ENCODE peak calls at places on chromosomes 12 and 14, in ten cellular contexts. V is heart left ventricle; M is CD4-positive, CD25-positive, alpha-beta regulatory T cell; K is CD8-positive, alpha-beta memory T cell; D is upper lobe of right lung; U is CD8-positive, alpha-beta T cell; X is stomach; R is CD4-positive, alpha-beta memory T cell; H is transverse colon; F is neural progenitor cell. O is an unnamed sample.

GRCh38 chr12:389138-390096 is at the start of gene KDM5A:
- DNase-seq in X (peak; percentile 92), K (peak; percentile 86), H (peak; percentile 94), M (peak; percentile 96), D (peak; percentile 94), R (peak; percentile 93), U (peak; percentile 83), V (peak; percentile 94), F (peak; percentile 97), O (peak; percentile 89)

GRCh38 chr14:77305696-77306095 is 15.0 kb downstream of the POMT2 start:
- DNase-seq in F (no peak), V (no peak), U (no peak), M (no peak), K (no peak), R (no peak), X (no peak), D (no peak), H (no peak), O (no peak)

GRCh38 chr12:7374423-7375144 is 69.4 kb downstream of the CD163L1 start:
- DNase-seq in F (peak; percentile 70), M (peak; percentile 16), V (no peak), U (no peak), K (no peak), D (peak; percentile 72), R (no peak), H (peak; percentile 42), X (no peak), O (peak; percentile 7)

GRCh38 chr12:124413401-124413800 is 118.5 kb downstream of the RFLNA start:
- DNase-seq in H (no peak), F (no peak), R (no peak), X (no peak), U (no peak), D (no peak), V (peak; percentile 63), K (no peak), M (no peak), O (peak; percentile 78)

GRCh38 chr14:68705741-68706283 is 87.1 kb downstream of the ZFP36L1 start:
- DNase-seq in V (no peak), X (peak; percentile 76), F (no peak), K (no peak), M (no peak), H (peak; percentile 84), R (no peak), U (no peak), D (no peak), O (peak; percentile 65)

GRCh38 chr14:58815046-58815701 is 177.4 kb downstream of the DACT1 start:
- DNase-seq in F (no peak), X (no peak), V (no peak), U (no peak), K (no peak), H (no peak), R (no peak), M (no peak), D (no peak), O (no peak)

GRCh38 chr12:77372026-77372425 is 306.7 kb upstream of the E2F7 start:
- DNase-seq in X (no peak), D (no peak), R (no peak), H (no peak), F (no peak), V (no peak), U (no peak), M (no peak), K (no peak), O (no peak)

GRCh38 chr14:31752867-31753661 is 191.9 kb downstream of the NUBPL start:
- DNase-seq in D (no peak), F (no peak), V (no peak), X (no peak), U (no peak), M (no peak), R (no peak), K (no peak), H (no peak), O (no peak)

GRCh38 chr12:21065845-21066244 is 65.1 kb upstream of the SLCO1B1 start:
- DNase-seq in F (peak; percentile 4), U (no peak), H (no peak), X (no peak), R (no peak), K (no peak), M (no peak), V (no peak), D (no peak), O (no peak)

GRCh38 chr12:132837693-132838463 is 9.2 kb upstream of the GOLGA3 start:
- DNase-seq in H (no peak), V (no peak), K (no peak), U (no peak), F (no peak), M (no peak), R (no peak), X (no peak), D (no peak), O (no peak)

GRCh38 chr12:3662516-3662915 is 90.4 kb downstream of the CRACR2A start:
- DNase-seq in R (no peak), K (no peak), F (peak; percentile 50), H (no peak), U (no peak), D (no peak), X (no peak), V (no peak), M (no peak), O (no peak)

GRCh38 chr12:92363295-92364146 is 217.9 kb upstream of the BTG1 start:
- DNase-seq in U (peak; percentile 39), H (peak; percentile 50), F (no peak), D (no peak), V (peak; percentile 53), K (peak; percentile 18), X (no peak), R (peak; percentile 40), M (peak; percentile 77), O (no peak)

GRCh38 chr12:82687020-82687951 is 580 bp downstream of the TMTC2 start:
- DNase-seq in V (peak; percentile 43), D (peak; percentile 78), M (peak; percentile 79), X (peak; percentile 83), H (peak; percentile 80), K (peak; percentile 57), R (peak; percentile 60), U (peak; percentile 47), F (peak; percentile 72), O (peak; percentile 61)

GRCh38 chr12:119156401-119156800 is 22.3 kb upstream of the HSPB8 start:
- DNase-seq in M (no peak), U (no peak), H (no peak), R (no peak), K (no peak), D (no peak), X (no peak), V (no peak), F (peak; percentile 52), O (no peak)

GRCh38 chr14:65230287-65230728 is 128.0 kb upstream of the MAX start:
- DNase-seq in F (no peak), D (peak; percentile 73), R (no peak), V (peak; percentile 74), X (peak; percentile 83), M (no peak), K (no peak), H (no peak), U (no peak), O (peak; percentile 66)
- H3K4me3 ChIP-seq in F (peak overlapping the region; percentile 4), D (peak overlapping the region; percentile 48), R (peak overlapping the region; percentile 56), V (peak overlapping the region; percentile 54), X (peak overlapping the region; percentile 42), M (peak overlapping the region; percentile 79), K (peak overlapping the region; percentile 50), H (peak overlapping the region; percentile 22), U (peak overlapping the region; percentile 58), O (no peak overlapping the region)

GRCh38 chr14:67166450-67166853 is 22.8 kb upstream of the GARIN2 start:
- DNase-seq in U (no peak), V (no peak), X (no peak), F (peak; percentile 59), R (peak; percentile 22), M (peak; percentile 58), K (no peak), H (peak; percentile 32), D (no peak), O (peak; percentile 50)

GRCh38 chr14:67168110-67168441 is 21.2 kb upstream of the GARIN2 start:
- DNase-seq in X (no peak), H (no peak), M (no peak), K (no peak), V (no peak), R (no peak), U (no peak), F (no peak), D (no peak), O (no peak)

GRCh38 chr14:67167420-67168109 is 21.7 kb upstream of the GARIN2 start:
- DNase-seq in V (no peak), D (no peak), H (no peak), R (no peak), K (no peak), X (no peak), M (no peak), U (no peak), F (no peak), O (no peak)

GRCh38 chr14:67158559-67158958 is 30.7 kb upstream of the GARIN2 start:
- DNase-seq in U (no peak), K (no peak), V (no peak), D (no peak), M (peak; percentile 28), F (no peak), X (no peak), H (no peak), R (no peak), O (no peak)

GRCh38 chr14:67162390-67162789 is 26.9 kb upstream of the GARIN2 start:
- DNase-seq in F (no peak), V (no peak), D (no peak), M (no peak), U (no peak), H (no peak), K (no peak), R (no peak), X (no peak), O (no peak)
- H3K9me3 ChIP-seq in F (no peaks in the 10 kb centered on the region), V (no peaks in the 10 kb centered on the region), D (no peaks in the 10 kb centered on the region), M (no peaks in the 10 kb centered on the region), U (no peaks in the 10 kb centered on the region), H (no peaks in the 10 kb centered on the region), K (no peaks in the 10 kb centered on the region), R (no peaks in the 10 kb centered on the region), X (no peaks in the 10 kb centered on the region), O (no peaks in the 10 kb centered on the region)

DNA sequence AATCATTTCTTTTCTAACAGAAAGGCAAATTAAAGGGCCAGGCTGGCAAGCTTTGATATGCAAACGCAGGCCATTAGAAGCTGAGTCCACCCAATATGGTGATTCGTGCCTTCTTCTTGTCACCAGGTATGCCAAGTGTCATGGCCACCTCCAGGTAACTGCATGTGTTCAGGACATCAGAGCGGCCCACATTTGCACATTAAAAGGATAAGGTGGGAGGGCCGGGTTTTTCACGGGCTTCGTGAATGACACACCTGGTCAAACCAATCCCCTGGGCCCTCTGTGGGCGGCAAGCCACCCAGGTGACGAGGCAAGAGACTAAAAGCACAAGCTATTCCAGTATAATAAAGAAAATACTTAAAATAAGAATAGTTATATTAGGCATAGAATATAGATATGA is 75.9 kb upstream of the TSPAN11 start:
- DNase-seq in M (no peak), D (no peak), V (no peak), F (no peak), R (no peak), H (no peak), K (no peak), U (no peak), X (no peak), O (no peak)
- H3K4me3 ChIP-seq in M (peak overlapping the region; percentile 86), D (no peak overlapping the region), V (peak overlapping the region; percentile 67), F (no peak overlapping the region), R (no peak overlapping the region), H (no peak overlapping the region), K (no peak overlapping the region), U (no peak overlapping the region), X (no peak overlapping the region), O (no peak overlapping the region)

DNA sequence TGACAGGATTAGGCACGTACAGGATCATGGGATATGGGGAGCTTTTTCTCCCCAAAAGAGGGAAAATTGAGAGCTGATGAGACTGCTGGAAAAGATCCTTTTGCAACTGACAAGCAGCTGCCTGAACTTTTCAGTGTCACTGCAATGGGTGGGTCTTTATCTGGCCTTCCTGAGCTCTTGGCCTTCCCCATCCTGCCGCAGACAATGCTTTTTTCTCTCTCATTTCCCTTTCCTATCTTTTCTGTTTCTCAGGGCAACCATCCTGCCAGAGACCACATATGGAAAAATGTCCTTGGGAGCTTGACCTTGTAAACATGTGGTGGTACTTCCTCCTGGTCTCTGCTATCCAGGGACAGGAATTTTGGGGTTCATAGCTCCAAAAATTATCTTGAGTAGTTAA is 75.8 kb downstream of the CALM1 start:
- DNase-seq in M (no peak), U (no peak), X (no peak), D (no peak), H (no peak), F (no peak), K (no peak), R (no peak), V (no peak), O (no peak)
- H3K9me3 ChIP-seq in M (peaks cover 15% of the 10 kb centered on the region), U (no peaks in the 10 kb centered on the region), X (no peaks in the 10 kb centered on the region), D (no peaks in the 10 kb centered on the region), H (peaks cover 8% of the 10 kb centered on the region), F (peaks cover 15% of the 10 kb centered on the region), K (no peaks in the 10 kb centered on the region), R (no peaks in the 10 kb centered on the region), V (no peaks in the 10 kb centered on the region), O (no peaks in the 10 kb centered on the region)